ENCODE peak calls at places on chromosomes 2 and 18, in seven cellular contexts. Z is B cell, A is spleen, G is endodermal cell, U is fibroblast of mammary gland, C is Peyer's patch, Q is BE2C. F is an unnamed sample.

GRCh38 chr2:138997849-138998517 is 217.8 kb upstream of the NXPH2 start:
- DNase-seq in Z (no peak), A (no peak), G (no peak), U (peak; percentile 54), C (no peak), Q (no peak), F (no peak)

GRCh38 chr18:77132369-77133050 is at the start of gene MBP:
- DNase-seq in Z (peak; percentile 69), A (peak; percentile 97), G (peak; percentile 92), U (no peak), C (peak; percentile 90), Q (no peak), F (peak; percentile 74)

GRCh38 chr18:12420831-12421421 is 13.2 kb downstream of the PRELID3A start:
- DNase-seq in Z (no peak), A (no peak), G (peak; percentile 85), U (no peak), C (no peak), Q (peak; percentile 53), F (peak; percentile 77)

GRCh38 chr2:9656270-9656766 is 25.5 kb upstream of the YWHAQ start:
- DNase-seq in Z (no peak), A (no peak), G (peak; percentile 79), U (peak; percentile 94), C (no peak), Q (no peak), F (no peak)

GRCh38 chr2:109473006-109473380 is 140.8 kb downstream of the SEPTIN10 start:
- DNase-seq in Z (no peak), A (peak; percentile 48), G (peak; percentile 65), U (no peak), C (no peak), Q (no peak), F (no peak)

GRCh38 chr2:197599285-197599965 is 76.0 kb downstream of the RFTN2 start:
- DNase-seq in Z (no peak), A (no peak), G (peak; percentile 70), U (peak; percentile 71), C (no peak), Q (peak; percentile 33), F (no peak)

GRCh38 chr18:25875574-25875973 is 214.8 kb downstream of the SS18 start:
- DNase-seq in Z (no peak), A (no peak), G (no peak), U (peak; percentile 9), C (no peak), Q (no peak), F (no peak)

GRCh38 chr2:96769816-96770215 is 9.1 kb downstream of the CNNM4 start:
- DNase-seq in Z (no peak), A (no peak), G (no peak), U (no peak), C (no peak), Q (peak; percentile 18), F (peak; percentile 29)

GRCh38 chr2:121519732-121520640 is 10.7 kb upstream of the RNU4ATAC start:
- DNase-seq in Z (no peak), A (no peak), G (no peak), U (peak; percentile 27), C (no peak), Q (no peak), F (no peak)

GRCh38 chr2:79083846-79084376 is 3.9 kb downstream of the REG1B start:
- DNase-seq in Z (no peak), A (no peak), G (no peak), U (no peak), C (no peak), Q (peak; percentile 8), F (no peak)
- TF ChIP-seq CTCF in Z (no peak), A (no peak), G (no peak), U (no peak), C (no peak), Q (no peak), F (no peak)

GRCh38 chr2:158323381-158323780 is 133.2 kb downstream of the CCDC148 start:
- DNase-seq in Z (no peak), A (no peak), G (no peak), U (no peak), C (no peak), Q (no peak), F (no peak)

GRCh38 chr2:158325031-158325781 is 131.3 kb downstream of the CCDC148 start:
- DNase-seq in Z (no peak), A (no peak), G (no peak), U (peak; percentile 34), C (no peak), Q (no peak), F (no peak)

GRCh38 chr2:158321264-158321663 is 135.3 kb downstream of the CCDC148 start:
- DNase-seq in Z (no peak), A (no peak), G (no peak), U (peak; percentile 45), C (no peak), Q (no peak), F (no peak)

GRCh38 chr2:158325782-158326335 is 130.7 kb downstream of the CCDC148 start:
- DNase-seq in Z (no peak), A (no peak), G (no peak), U (no peak), C (no peak), Q (no peak), F (no peak)
- TF ChIP-seq CTCF in Z (no peak), A (no peak), G (no peak), U (no peak), C (no peak), Q (no peak), F (no peak)

DNA sequence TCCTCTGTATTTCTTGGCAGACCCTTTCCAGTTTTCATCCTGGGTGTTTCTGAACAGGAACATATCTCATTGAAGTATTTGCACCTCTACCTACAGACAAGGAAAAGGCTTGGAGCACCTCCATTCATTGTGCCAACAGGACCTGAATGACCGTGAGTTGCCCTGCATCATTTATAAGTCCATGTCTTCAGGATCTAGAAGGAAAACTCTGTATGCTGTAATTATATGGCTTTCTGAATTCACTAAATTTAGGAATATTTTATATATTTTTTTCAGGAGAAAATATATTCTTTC is 402.3 kb upstream of the SLC14A2 start:
- DNase-seq in Z (no peak), A (no peak), G (no peak), U (no peak), C (no peak), Q (no peak), F (no peak)
- TF ChIP-seq CTCF in Z (peak; percentile 68), A (no peak), G (peak; percentile 1), U (no peak), C (no peak), Q (no peak), F (peak; percentile 48)

GRCh38 chr2:241213567-241213966 is 25.1 kb downstream of the ANO7 start:
- DNase-seq in Z (no peak), A (no peak), G (no peak), U (no peak), C (no peak), Q (no peak), F (no peak)

GRCh38 chr2:241214209-241214608 is 25.7 kb downstream of the ANO7 start:
- DNase-seq in Z (no peak), A (no peak), G (no peak), U (no peak), C (no peak), Q (no peak), F (no peak)

GRCh38 chr2:241209271-241209670 is 20.8 kb downstream of the ANO7 start:
- DNase-seq in Z (no peak), A (no peak), G (no peak), U (no peak), C (no peak), Q (no peak), F (no peak)

GRCh38 chr2:241213036-241213435 is 24.6 kb downstream of the ANO7 start:
- DNase-seq in Z (no peak), A (no peak), G (no peak), U (no peak), C (no peak), Q (no peak), F (no peak)

GRCh38 chr2:241211276-241211675 is 22.8 kb downstream of the ANO7 start:
- DNase-seq in Z (no peak), A (no peak), G (peak; percentile 62), U (no peak), C (no peak), Q (no peak), F (no peak)
- TF ChIP-seq CTCF in Z (no peak), A (no peak), G (peak; percentile 57), U (no peak), C (no peak), Q (no peak), F (no peak)

DNA sequence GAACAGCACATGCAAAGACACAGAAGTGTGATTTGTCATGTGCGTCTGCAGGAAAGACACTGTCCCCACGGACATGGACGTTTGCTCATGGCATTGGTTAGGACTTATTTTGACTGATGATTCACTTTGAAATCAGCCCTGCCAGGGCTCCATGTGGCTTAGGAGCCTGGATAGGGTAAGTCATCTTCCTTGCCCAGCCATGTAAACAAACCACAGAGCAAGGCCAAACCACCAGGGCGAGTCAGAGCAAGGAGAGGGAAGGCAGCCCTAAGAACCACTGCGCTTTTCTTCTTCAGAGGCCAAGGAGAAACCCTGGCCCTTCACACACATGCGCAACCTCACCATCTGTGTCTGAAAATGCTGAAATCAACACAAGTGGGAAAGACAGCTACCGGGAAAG is 88.8 kb downstream of the GFPT1 start:
- DNase-seq in Z (no peak), A (no peak), G (no peak), U (peak; percentile 98), C (no peak), Q (no peak), F (no peak)
- TF ChIP-seq CTCF in Z (no peak), A (no peak), G (no peak), U (peak; percentile 5), C (no peak), Q (no peak), F (no peak)

GRCh38 chr2:38180754-38181153 is 104.8 kb upstream of the CYP1B1 start:
- DNase-seq in Z (no peak), A (no peak), G (no peak), U (peak; percentile 52), C (no peak), Q (no peak), F (no peak)
- TF ChIP-seq CTCF in Z (no peak), A (no peak), G (no peak), U (no peak), C (no peak), Q (no peak), F (no peak)

GRCh38 chr18:32126538-32126937 is 34.9 kb downstream of the RNF138 start:
- DNase-seq in Z (no peak), A (no peak), G (no peak), U (no peak), C (no peak), Q (no peak), F (no peak)

DNA sequence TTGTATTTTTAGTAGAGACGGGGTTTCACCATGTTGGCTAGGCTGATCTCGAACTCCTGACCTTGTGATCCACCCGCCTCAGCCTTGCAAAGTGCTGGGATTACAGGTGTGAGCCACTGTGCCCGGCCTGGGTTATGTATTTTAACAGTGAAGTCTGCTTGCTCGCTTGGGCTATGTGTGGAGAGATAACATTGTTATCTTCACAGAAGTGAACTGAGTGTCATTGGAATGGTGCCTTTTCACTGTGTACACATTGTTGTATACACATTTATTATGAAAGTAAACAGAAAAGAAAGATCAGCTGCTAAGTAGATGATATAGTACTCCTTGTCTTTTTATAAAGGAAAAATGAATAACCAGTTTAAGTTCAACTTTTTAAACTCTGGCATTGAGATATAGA is 30.4 kb downstream of the RNF138 start:
- DNase-seq in Z (no peak), A (no peak), G (no peak), U (no peak), C (no peak), Q (no peak), F (no peak)
- TF ChIP-seq CTCF in Z (no peak), A (no peak), G (no peak), U (no peak), C (no peak), Q (no peak), F (no peak)